ENCODE peak calls at places on chromosomes 16 and 17, in nine cellular contexts. One of them, this sample, is unnamed.
A peak's percentile ranks its signal among the peaks of the same experiment; 100 is the strongest.

GRCh38 chr16:85524630-85525463 is 88.3 kb upstream of the GSE1 start:
- DNase-seq in neural progenitor cell: peak; percentile 51
- DNase-seq in HFF-Myc: no peak
- DNase-seq in HepG2: peak; percentile 85
- DNase-seq in sigmoid colon: peak; percentile 81
- DNase-seq in heart left ventricle: peak; percentile 58
- DNase-seq in astrocyte of the spinal cord: peak; percentile 60
- DNase-seq in esophagus squamous epithelium: no peak
- DNase-seq in astrocyte: peak; percentile 10
- DNase-seq in this sample: peak; percentile 39

GRCh38 chr16:9570521-9570920 is 479.1 kb downstream of the HAPSTR1 start:
- DNase-seq in HepG2: no peak
- DNase-seq in neural progenitor cell: no peak
- DNase-seq in esophagus squamous epithelium: no peak
- DNase-seq in HFF-Myc: no peak
- DNase-seq in sigmoid colon: no peak
- DNase-seq in astrocyte: no peak
- DNase-seq in astrocyte of the spinal cord: no peak
- DNase-seq in heart left ventricle: no peak
- DNase-seq in this sample: no peak

GRCh38 chr17:38725066-38725465 is 5.1 kb upstream of the CISD3 start:
- DNase-seq in HepG2: no peak
- DNase-seq in esophagus squamous epithelium: no peak
- DNase-seq in sigmoid colon: no peak
- DNase-seq in astrocyte: no peak
- DNase-seq in neural progenitor cell: no peak
- DNase-seq in astrocyte of the spinal cord: no peak
- DNase-seq in heart left ventricle: no peak
- DNase-seq in HFF-Myc: no peak
- DNase-seq in this sample: no peak

GRCh38 chr17:56809106-56809819 is 24.5 kb downstream of the C17orf67 start:
- DNase-seq in astrocyte of the spinal cord: no peak
- DNase-seq in HepG2: no peak
- DNase-seq in sigmoid colon: no peak
- DNase-seq in neural progenitor cell: no peak
- DNase-seq in heart left ventricle: no peak
- DNase-seq in HFF-Myc: no peak
- DNase-seq in esophagus squamous epithelium: no peak
- DNase-seq in astrocyte: no peak
- DNase-seq in this sample: no peak

GRCh38 chr16:31305219-31305618 is 45.4 kb downstream of the ITGAM start:
- DNase-seq in astrocyte of the spinal cord: no peak
- DNase-seq in HFF-Myc: no peak
- DNase-seq in HepG2: no peak
- DNase-seq in sigmoid colon: no peak
- DNase-seq in esophagus squamous epithelium: no peak
- DNase-seq in neural progenitor cell: no peak
- DNase-seq in astrocyte: no peak
- DNase-seq in heart left ventricle: no peak
- DNase-seq in this sample: no peak

GRCh38 chr16:30371248-30371816 is 1.0 kb upstream of the TBC1D10B start:
- DNase-seq in HFF-Myc: no peak
- DNase-seq in esophagus squamous epithelium: no peak
- DNase-seq in heart left ventricle: no peak
- DNase-seq in HepG2: no peak
- DNase-seq in sigmoid colon: no peak
- DNase-seq in astrocyte: no peak
- DNase-seq in astrocyte of the spinal cord: no peak
- DNase-seq in neural progenitor cell: no peak
- DNase-seq in this sample: no peak

GRCh38 chr16:75005697-75006096 is 6.9 kb downstream of the ZNRF1 start:
- DNase-seq in astrocyte of the spinal cord: no peak
- DNase-seq in HFF-Myc: no peak
- DNase-seq in esophagus squamous epithelium: no peak
- DNase-seq in neural progenitor cell: no peak
- DNase-seq in heart left ventricle: no peak
- DNase-seq in astrocyte: no peak
- DNase-seq in HepG2: no peak
- DNase-seq in sigmoid colon: no peak
- DNase-seq in this sample: no peak

GRCh38 chr16:56101480-56101879 is 89.8 kb upstream of the GNAO1 start:
- DNase-seq in astrocyte of the spinal cord: no peak
- DNase-seq in heart left ventricle: no peak
- DNase-seq in sigmoid colon: no peak
- DNase-seq in HFF-Myc: no peak
- DNase-seq in neural progenitor cell: no peak
- DNase-seq in HepG2: no peak
- DNase-seq in astrocyte: no peak
- DNase-seq in esophagus squamous epithelium: no peak
- DNase-seq in this sample: no peak

GRCh38 chr16:2213817-2214720 is 571 bp downstream of the PGP start:
- DNase-seq in HFF-Myc: no peak
- DNase-seq in neural progenitor cell: peak; percentile 51
- DNase-seq in esophagus squamous epithelium: no peak
- DNase-seq in HepG2: no peak
- DNase-seq in heart left ventricle: no peak
- DNase-seq in astrocyte of the spinal cord: no peak
- DNase-seq in sigmoid colon: no peak
- DNase-seq in astrocyte: no peak
- DNase-seq in this sample: no peak

GRCh38 chr16:4358831-4359561 is 7.9 kb upstream of the PAM16 start:
- DNase-seq in sigmoid colon: peak; percentile 84
- DNase-seq in HepG2: peak; percentile 53
- DNase-seq in neural progenitor cell: peak; percentile 88
- DNase-seq in HFF-Myc: no peak
- DNase-seq in astrocyte: no peak
- DNase-seq in esophagus squamous epithelium: no peak
- DNase-seq in astrocyte of the spinal cord: no peak
- DNase-seq in heart left ventricle: peak; percentile 57
- DNase-seq in this sample: peak; percentile 66

GRCh38 chr17:47952181-47953021 is 5.3 kb downstream of the PRR15L start:
- DNase-seq in esophagus squamous epithelium: no peak
- DNase-seq in astrocyte: no peak
- DNase-seq in astrocyte of the spinal cord: no peak
- DNase-seq in HFF-Myc: no peak
- DNase-seq in heart left ventricle: no peak
- DNase-seq in neural progenitor cell: no peak
- DNase-seq in HepG2: peak; percentile 67
- DNase-seq in sigmoid colon: no peak
- DNase-seq in this sample: peak; percentile 48

GRCh38 chr17:68777243-68777855 is 176.2 kb upstream of the FAM20A start:
- DNase-seq in HepG2: peak; percentile 88
- DNase-seq in astrocyte of the spinal cord: peak; percentile 80
- DNase-seq in HFF-Myc: peak; percentile 73
- DNase-seq in neural progenitor cell: peak; percentile 65
- DNase-seq in esophagus squamous epithelium: no peak
- DNase-seq in astrocyte: peak; percentile 18
- DNase-seq in heart left ventricle: no peak
- DNase-seq in sigmoid colon: peak; percentile 77
- DNase-seq in this sample: peak; percentile 42

GRCh38 chr16:89446136-89446974 is 44.0 kb downstream of the ANKRD11 start:
- DNase-seq in astrocyte: no peak
- DNase-seq in astrocyte of the spinal cord: no peak
- DNase-seq in neural progenitor cell: no peak
- DNase-seq in esophagus squamous epithelium: no peak
- DNase-seq in HFF-Myc: no peak
- DNase-seq in HepG2: no peak
- DNase-seq in sigmoid colon: no peak
- DNase-seq in heart left ventricle: peak; percentile 40
- DNase-seq in this sample: no peak

GRCh38 chr17:28722413-28723158 is 2.8 kb downstream of the RPL23A start:
- DNase-seq in neural progenitor cell: no peak
- DNase-seq in HepG2: no peak
- DNase-seq in HFF-Myc: no peak
- DNase-seq in heart left ventricle: no peak
- DNase-seq in astrocyte: no peak
- DNase-seq in astrocyte of the spinal cord: no peak
- DNase-seq in esophagus squamous epithelium: no peak
- DNase-seq in sigmoid colon: no peak
- DNase-seq in this sample: no peak

GRCh38 chr17:28718317-28718672 is 627 bp upstream of the RAB34 start:
- DNase-seq in HFF-Myc: no peak
- DNase-seq in neural progenitor cell: peak; percentile 49
- DNase-seq in esophagus squamous epithelium: no peak
- DNase-seq in heart left ventricle: no peak
- DNase-seq in HepG2: no peak
- DNase-seq in astrocyte: no peak
- DNase-seq in sigmoid colon: no peak
- DNase-seq in astrocyte of the spinal cord: no peak
- DNase-seq in this sample: no peak

GRCh38 chr17:28717578-28718316 is at the start of gene RAB34:
- DNase-seq in astrocyte of the spinal cord: peak; percentile 90
- DNase-seq in esophagus squamous epithelium: no peak
- DNase-seq in neural progenitor cell: peak; percentile 99
- DNase-seq in HepG2: no peak
- DNase-seq in sigmoid colon: peak; percentile 92
- DNase-seq in astrocyte: peak; percentile 82
- DNase-seq in HFF-Myc: no peak
- DNase-seq in heart left ventricle: peak; percentile 80
- DNase-seq in this sample: peak; percentile 93

GRCh38 chr17:28718990-28719433 is 773 bp upstream of the RPL23A start:
- DNase-seq in sigmoid colon: no peak
- DNase-seq in astrocyte: no peak
- DNase-seq in HepG2: no peak
- DNase-seq in HFF-Myc: no peak
- DNase-seq in astrocyte of the spinal cord: no peak
- DNase-seq in heart left ventricle: no peak
- DNase-seq in esophagus squamous epithelium: no peak
- DNase-seq in neural progenitor cell: no peak
- DNase-seq in this sample: no peak

GRCh38 chr17:28720247-28720996 is 637 bp downstream of the RPL23A start:
- DNase-seq in astrocyte: no peak
- DNase-seq in sigmoid colon: no peak
- DNase-seq in astrocyte of the spinal cord: no peak
- DNase-seq in heart left ventricle: no peak
- DNase-seq in HepG2: no peak
- DNase-seq in esophagus squamous epithelium: no peak
- DNase-seq in HFF-Myc: no peak
- DNase-seq in neural progenitor cell: no peak
- DNase-seq in this sample: no peak
- TF ChIP-seq CTCF in astrocyte: no peak
- TF ChIP-seq CTCF in sigmoid colon: no peak
- TF ChIP-seq CTCF in astrocyte of the spinal cord: no peak
- TF ChIP-seq CTCF in heart left ventricle: no peak
- TF ChIP-seq CTCF in HepG2: no peak
- TF ChIP-seq CTCF in esophagus squamous epithelium: peak; percentile 39
- TF ChIP-seq CTCF in HFF-Myc: no peak
- TF ChIP-seq CTCF in neural progenitor cell: peak; percentile 41
- TF ChIP-seq CTCF in this sample: no peak

DNA sequence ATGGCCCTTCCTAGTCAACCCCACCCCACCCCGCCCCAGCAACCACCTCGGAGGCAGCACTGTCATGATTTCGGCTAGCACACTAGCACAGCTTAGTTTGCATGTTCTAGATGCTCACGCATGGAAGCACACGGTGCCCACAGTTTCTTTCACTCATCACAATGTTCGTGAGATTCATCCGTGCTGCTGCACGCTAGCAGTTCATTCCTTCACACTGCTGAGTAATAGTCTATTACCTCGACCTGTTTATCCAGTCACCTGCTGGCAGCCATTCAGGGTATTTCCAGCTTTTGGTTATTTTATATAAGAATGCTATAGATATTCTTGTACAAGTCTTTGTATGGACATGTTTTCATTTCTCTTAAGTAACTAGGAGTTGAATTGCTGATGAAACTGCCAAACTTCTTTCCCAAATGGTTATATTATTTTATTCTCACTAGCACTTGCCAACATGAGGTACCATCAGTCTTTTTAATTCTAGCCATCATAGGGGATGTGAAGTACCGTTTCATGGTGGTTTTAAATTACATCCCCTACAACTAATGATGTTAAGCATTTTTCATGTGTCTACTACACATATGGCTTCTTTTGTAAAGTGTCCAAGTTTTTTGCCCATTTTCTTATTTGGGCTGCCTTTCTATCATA is 75.7 kb downstream of the CYTH1 start:
- DNase-seq in sigmoid colon: no peak
- DNase-seq in heart left ventricle: no peak
- DNase-seq in esophagus squamous epithelium: no peak
- DNase-seq in astrocyte of the spinal cord: peak; percentile 57
- DNase-seq in astrocyte: peak; percentile 83
- DNase-seq in neural progenitor cell: no peak
- DNase-seq in HepG2: no peak
- DNase-seq in HFF-Myc: no peak
- DNase-seq in this sample: peak; percentile 66
- H3K4me3 ChIP-seq in sigmoid colon: no peak overlapping the region
- H3K4me3 ChIP-seq in heart left ventricle: no peak overlapping the region
- H3K4me3 ChIP-seq in esophagus squamous epithelium: no peak overlapping the region
- H3K4me3 ChIP-seq in astrocyte of the spinal cord: no peak overlapping the region
- H3K4me3 ChIP-seq in astrocyte: no peak overlapping the region
- H3K4me3 ChIP-seq in neural progenitor cell: no peak overlapping the region
- H3K4me3 ChIP-seq in HepG2: no peak overlapping the region
- H3K4me3 ChIP-seq in HFF-Myc: no peak overlapping the region
- H3K4me3 ChIP-seq in this sample: no peak overlapping the region

GRCh38 chr17:29619251-29619650 is 3.5 kb downstream of the CORO6 start:
- DNase-seq in HFF-Myc: no peak
- DNase-seq in heart left ventricle: peak; percentile 84
- DNase-seq in astrocyte of the spinal cord: peak; percentile 29
- DNase-seq in astrocyte: no peak
- DNase-seq in neural progenitor cell: peak; percentile 57
- DNase-seq in esophagus squamous epithelium: no peak
- DNase-seq in HepG2: no peak
- DNase-seq in sigmoid colon: peak; percentile 61
- DNase-seq in this sample: peak; percentile 59
- TF ChIP-seq CTCF in HFF-Myc: peak; percentile 36
- TF ChIP-seq CTCF in heart left ventricle: peak; percentile 42
- TF ChIP-seq CTCF in astrocyte of the spinal cord: peak; percentile 41
- TF ChIP-seq CTCF in astrocyte: peak; percentile 7
- TF ChIP-seq CTCF in neural progenitor cell: peak; percentile 50
- TF ChIP-seq CTCF in esophagus squamous epithelium: peak; percentile 7
- TF ChIP-seq CTCF in HepG2: peak; percentile 42
- TF ChIP-seq CTCF in sigmoid colon: no peak
- TF ChIP-seq CTCF in this sample: peak; percentile 32

GRCh38 chr16:46828292-46828691 is 2.7 kb downstream of the C16orf87 start:
- DNase-seq in heart left ventricle: no peak
- DNase-seq in HFF-Myc: no peak
- DNase-seq in esophagus squamous epithelium: no peak
- DNase-seq in neural progenitor cell: no peak
- DNase-seq in sigmoid colon: no peak
- DNase-seq in astrocyte: no peak
- DNase-seq in astrocyte of the spinal cord: no peak
- DNase-seq in HepG2: no peak
- DNase-seq in this sample: no peak

GRCh38 chr16:46830417-46830901 is 521 bp downstream of the C16orf87 start:
- DNase-seq in HFF-Myc: no peak
- DNase-seq in astrocyte: no peak
- DNase-seq in neural progenitor cell: peak; percentile 74
- DNase-seq in heart left ventricle: no peak
- DNase-seq in astrocyte of the spinal cord: peak; percentile 1
- DNase-seq in sigmoid colon: no peak
- DNase-seq in HepG2: no peak
- DNase-seq in esophagus squamous epithelium: no peak
- DNase-seq in this sample: peak; percentile 38

GRCh38 chr16:46828943-46829342 is 2.0 kb downstream of the C16orf87 start:
- DNase-seq in neural progenitor cell: no peak
- DNase-seq in esophagus squamous epithelium: no peak
- DNase-seq in astrocyte of the spinal cord: no peak
- DNase-seq in HFF-Myc: no peak
- DNase-seq in sigmoid colon: no peak
- DNase-seq in astrocyte: no peak
- DNase-seq in heart left ventricle: no peak
- DNase-seq in HepG2: no peak
- DNase-seq in this sample: no peak

GRCh38 chr16:46822270-46822669 is 8.7 kb downstream of the C16orf87 start:
- DNase-seq in astrocyte: peak; percentile 91
- DNase-seq in HepG2: no peak
- DNase-seq in HFF-Myc: no peak
- DNase-seq in astrocyte of the spinal cord: peak; percentile 74
- DNase-seq in neural progenitor cell: no peak
- DNase-seq in sigmoid colon: no peak
- DNase-seq in esophagus squamous epithelium: no peak
- DNase-seq in heart left ventricle: no peak
- DNase-seq in this sample: no peak

GRCh38 chr16:46826618-46827017 is 4.4 kb downstream of the C16orf87 start:
- DNase-seq in sigmoid colon: no peak
- DNase-seq in esophagus squamous epithelium: no peak
- DNase-seq in neural progenitor cell: no peak
- DNase-seq in heart left ventricle: no peak
- DNase-seq in HFF-Myc: no peak
- DNase-seq in HepG2: no peak
- DNase-seq in astrocyte: peak; percentile 34
- DNase-seq in astrocyte of the spinal cord: no peak
- DNase-seq in this sample: no peak
- H3K4me3 ChIP-seq in sigmoid colon: no peak overlapping the region
- H3K4me3 ChIP-seq in esophagus squamous epithelium: no peak overlapping the region
- H3K4me3 ChIP-seq in neural progenitor cell: no peak overlapping the region
- H3K4me3 ChIP-seq in heart left ventricle: no peak overlapping the region
- H3K4me3 ChIP-seq in HFF-Myc: no peak overlapping the region
- H3K4me3 ChIP-seq in HepG2: no peak overlapping the region
- H3K4me3 ChIP-seq in astrocyte: no peak overlapping the region
- H3K4me3 ChIP-seq in astrocyte of the spinal cord: no peak overlapping the region
- H3K4me3 ChIP-seq in this sample: no peak overlapping the region